ENCODE peak calls at places on chromosomes 11 and 22, in seven cellular contexts. One of them, this sample, is unnamed.

GRCh38 chr11:33701302-33701701 is 676 bp upstream of the C11orf91 start:
- DNase-seq in upper lobe of left lung: no peak
- DNase-seq in foreskin fibroblast: peak; percentile 74
- DNase-seq in IMR-90: peak; percentile 51
- DNase-seq in HFF-Myc: no peak
- DNase-seq in body of pancreas: no peak
- DNase-seq in cardiac fibroblast: peak; percentile 93
- DNase-seq in this sample: no peak

GRCh38 chr11:17720796-17721171 is 1.4 kb downstream of the MYOD1 start:
- DNase-seq in foreskin fibroblast: no peak
- DNase-seq in upper lobe of left lung: peak; percentile 77
- DNase-seq in cardiac fibroblast: no peak
- DNase-seq in body of pancreas: no peak
- DNase-seq in HFF-Myc: no peak
- DNase-seq in IMR-90: no peak
- DNase-seq in this sample: no peak

GRCh38 chr11:2550606-2550970 is 105.8 kb downstream of the KCNQ1 start:
- DNase-seq in IMR-90: no peak
- DNase-seq in upper lobe of left lung: peak; percentile 40
- DNase-seq in body of pancreas: peak; percentile 7
- DNase-seq in foreskin fibroblast: no peak
- DNase-seq in cardiac fibroblast: no peak
- DNase-seq in HFF-Myc: no peak
- DNase-seq in this sample: no peak

GRCh38 chr11:62921573-62922188 is 518 bp upstream of the CHRM1 start:
- DNase-seq in IMR-90: peak; percentile 17
- DNase-seq in cardiac fibroblast: no peak
- DNase-seq in body of pancreas: peak; percentile 66
- DNase-seq in foreskin fibroblast: peak; percentile 70
- DNase-seq in upper lobe of left lung: peak; percentile 68
- DNase-seq in HFF-Myc: no peak
- DNase-seq in this sample: no peak

GRCh38 chr11:31779268-31779879 is 31.7 kb downstream of the PAX6 start:
- DNase-seq in upper lobe of left lung: no peak
- DNase-seq in IMR-90: peak; percentile 83
- DNase-seq in body of pancreas: no peak
- DNase-seq in HFF-Myc: no peak
- DNase-seq in foreskin fibroblast: peak; percentile 73
- DNase-seq in cardiac fibroblast: peak; percentile 68
- DNase-seq in this sample: no peak

GRCh38 chr11:59615132-59615636 is 390 bp downstream of the OSBP start:
- DNase-seq in IMR-90: no peak
- DNase-seq in cardiac fibroblast: no peak
- DNase-seq in upper lobe of left lung: no peak
- DNase-seq in foreskin fibroblast: peak; percentile 16
- DNase-seq in body of pancreas: peak; percentile 82
- DNase-seq in HFF-Myc: no peak
- DNase-seq in this sample: peak; percentile 76

GRCh38 chr11:8362899-8363298 is 99.2 kb upstream of the LMO1 start:
- DNase-seq in IMR-90: no peak
- DNase-seq in upper lobe of left lung: no peak
- DNase-seq in cardiac fibroblast: no peak
- DNase-seq in body of pancreas: no peak
- DNase-seq in foreskin fibroblast: no peak
- DNase-seq in HFF-Myc: no peak
- DNase-seq in this sample: no peak

GRCh38 chr11:27004103-27004502 is 10.2 kb downstream of the FIBIN start:
- DNase-seq in cardiac fibroblast: no peak
- DNase-seq in HFF-Myc: no peak
- DNase-seq in upper lobe of left lung: no peak
- DNase-seq in IMR-90: no peak
- DNase-seq in body of pancreas: no peak
- DNase-seq in foreskin fibroblast: no peak
- DNase-seq in this sample: no peak

GRCh38 chr11:73358071-73358470 is 18.1 kb upstream of the RELT start:
- DNase-seq in cardiac fibroblast: no peak
- DNase-seq in body of pancreas: no peak
- DNase-seq in HFF-Myc: no peak
- DNase-seq in foreskin fibroblast: no peak
- DNase-seq in IMR-90: peak; percentile 56
- DNase-seq in upper lobe of left lung: no peak
- DNase-seq in this sample: no peak

GRCh38 chr11:35056391-35057093 is 82.4 kb upstream of the CD44 start:
- DNase-seq in cardiac fibroblast: peak; percentile 37
- DNase-seq in body of pancreas: no peak
- DNase-seq in foreskin fibroblast: no peak
- DNase-seq in HFF-Myc: no peak
- DNase-seq in upper lobe of left lung: no peak
- DNase-seq in IMR-90: peak; percentile 28
- DNase-seq in this sample: no peak

GRCh38 chr11:35059040-35059439 is 79.9 kb upstream of the CD44 start:
- DNase-seq in HFF-Myc: no peak
- DNase-seq in foreskin fibroblast: no peak
- DNase-seq in upper lobe of left lung: no peak
- DNase-seq in cardiac fibroblast: no peak
- DNase-seq in IMR-90: no peak
- DNase-seq in body of pancreas: no peak
- DNase-seq in this sample: no peak

GRCh38 chr11:35063453-35063852 is 75.5 kb upstream of the CD44 start:
- DNase-seq in foreskin fibroblast: no peak
- DNase-seq in cardiac fibroblast: no peak
- DNase-seq in HFF-Myc: no peak
- DNase-seq in body of pancreas: no peak
- DNase-seq in IMR-90: no peak
- DNase-seq in upper lobe of left lung: no peak
- DNase-seq in this sample: no peak

GRCh38 chr11:35061516-35062440 is 77.2 kb upstream of the CD44 start:
- DNase-seq in cardiac fibroblast: no peak
- DNase-seq in upper lobe of left lung: no peak
- DNase-seq in foreskin fibroblast: no peak
- DNase-seq in body of pancreas: no peak
- DNase-seq in IMR-90: no peak
- DNase-seq in HFF-Myc: no peak
- DNase-seq in this sample: no peak

DNA sequence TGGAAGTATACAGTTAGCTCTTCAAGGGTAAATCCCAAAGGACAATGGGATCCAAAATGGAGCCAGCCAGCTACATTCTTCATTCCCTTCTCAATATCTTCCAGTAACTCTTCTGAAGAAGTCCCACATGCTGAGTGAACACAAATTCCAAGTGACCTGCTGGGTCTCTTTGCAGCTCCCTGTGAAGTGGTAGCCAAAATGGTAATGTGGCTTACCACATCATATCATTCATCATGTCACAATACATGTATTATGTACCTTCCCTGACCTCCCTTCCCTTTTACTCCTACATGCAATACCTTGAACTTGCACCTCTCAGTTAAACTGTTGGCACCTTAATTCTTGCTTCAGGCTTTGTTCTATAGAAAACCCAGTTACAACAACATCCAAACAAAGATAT is 80.7 kb upstream of the CD44 start:
- DNase-seq in foreskin fibroblast: no peak
- DNase-seq in body of pancreas: no peak
- DNase-seq in HFF-Myc: no peak
- DNase-seq in upper lobe of left lung: no peak
- DNase-seq in cardiac fibroblast: no peak
- DNase-seq in IMR-90: no peak
- DNase-seq in this sample: no peak
- H3K4me3 ChIP-seq in foreskin fibroblast: no peak overlapping the region
- H3K4me3 ChIP-seq in body of pancreas: no peak overlapping the region
- H3K4me3 ChIP-seq in HFF-Myc: no peak overlapping the region
- H3K4me3 ChIP-seq in upper lobe of left lung: no peak overlapping the region
- H3K4me3 ChIP-seq in cardiac fibroblast: no peak overlapping the region
- H3K4me3 ChIP-seq in IMR-90: no peak overlapping the region
- H3K4me3 ChIP-seq in this sample: no peak overlapping the region

DNA sequence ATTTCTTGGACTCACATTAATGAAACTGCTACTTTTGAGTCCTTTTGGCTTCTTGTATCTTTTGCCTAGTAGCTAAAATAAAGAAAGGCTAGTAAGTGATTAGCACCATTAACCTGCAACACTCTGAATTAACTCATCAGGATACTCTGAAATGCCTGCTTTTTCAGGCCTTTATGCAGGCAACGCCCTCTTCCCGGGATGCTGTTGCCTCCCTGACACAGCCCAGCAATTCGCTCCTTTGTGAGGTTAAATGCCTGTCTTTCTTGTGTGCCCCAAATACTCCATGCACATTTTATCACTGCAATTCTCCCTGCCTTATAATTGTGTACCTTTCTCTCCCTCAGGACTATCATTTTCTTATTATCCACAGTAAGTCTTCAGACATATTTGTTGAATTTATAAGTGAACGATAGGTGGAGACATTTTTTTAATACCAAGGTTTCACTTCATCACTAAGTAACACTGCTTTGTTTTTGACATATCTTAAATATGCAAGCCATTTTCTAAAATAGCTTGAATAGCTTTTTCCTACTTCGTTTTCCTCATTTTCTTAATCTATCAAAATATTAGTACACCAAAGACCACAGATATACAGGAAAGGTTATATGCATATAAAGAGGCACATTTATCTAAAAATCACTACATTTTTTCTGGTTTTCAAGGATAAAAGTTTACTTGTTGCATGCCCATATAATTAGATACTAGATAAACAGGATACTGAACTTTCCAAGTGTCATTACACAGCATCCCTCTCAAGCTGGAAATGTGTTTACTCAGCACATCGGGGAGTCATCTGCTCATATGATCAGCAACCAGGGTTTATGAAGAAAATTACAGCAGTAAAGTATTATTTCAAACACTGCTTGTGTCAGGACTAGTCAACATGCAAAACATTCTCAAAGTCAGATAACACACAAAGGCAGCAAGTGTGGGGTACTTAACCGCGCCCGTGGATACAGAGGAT is 48.5 kb upstream of the DDI1 start:
- DNase-seq in foreskin fibroblast: peak; percentile 28
- DNase-seq in cardiac fibroblast: no peak
- DNase-seq in HFF-Myc: no peak
- DNase-seq in body of pancreas: no peak
- DNase-seq in IMR-90: peak; percentile 17
- DNase-seq in upper lobe of left lung: no peak
- DNase-seq in this sample: no peak
- TF ChIP-seq CTCF in foreskin fibroblast: no peak
- TF ChIP-seq CTCF in cardiac fibroblast: no peak
- TF ChIP-seq CTCF in HFF-Myc: no peak
- TF ChIP-seq CTCF in body of pancreas: no peak
- TF ChIP-seq CTCF in IMR-90: no peak
- TF ChIP-seq CTCF in upper lobe of left lung: no peak
- TF ChIP-seq CTCF in this sample: no peak

GRCh38 chr22:26884921-26885320 is 227.5 kb downstream of the MIAT start:
- DNase-seq in cardiac fibroblast: no peak
- DNase-seq in foreskin fibroblast: peak; percentile 21
- DNase-seq in IMR-90: no peak
- DNase-seq in body of pancreas: no peak
- DNase-seq in HFF-Myc: no peak
- DNase-seq in upper lobe of left lung: no peak
- DNase-seq in this sample: no peak
- H3K4me3 ChIP-seq in cardiac fibroblast: no peak overlapping the region
- H3K4me3 ChIP-seq in foreskin fibroblast: no peak overlapping the region
- H3K4me3 ChIP-seq in IMR-90: no peak overlapping the region
- H3K4me3 ChIP-seq in body of pancreas: no peak overlapping the region
- H3K4me3 ChIP-seq in HFF-Myc: no peak overlapping the region
- H3K4me3 ChIP-seq in upper lobe of left lung: no peak overlapping the region
- H3K4me3 ChIP-seq in this sample: no peak overlapping the region

DNA sequence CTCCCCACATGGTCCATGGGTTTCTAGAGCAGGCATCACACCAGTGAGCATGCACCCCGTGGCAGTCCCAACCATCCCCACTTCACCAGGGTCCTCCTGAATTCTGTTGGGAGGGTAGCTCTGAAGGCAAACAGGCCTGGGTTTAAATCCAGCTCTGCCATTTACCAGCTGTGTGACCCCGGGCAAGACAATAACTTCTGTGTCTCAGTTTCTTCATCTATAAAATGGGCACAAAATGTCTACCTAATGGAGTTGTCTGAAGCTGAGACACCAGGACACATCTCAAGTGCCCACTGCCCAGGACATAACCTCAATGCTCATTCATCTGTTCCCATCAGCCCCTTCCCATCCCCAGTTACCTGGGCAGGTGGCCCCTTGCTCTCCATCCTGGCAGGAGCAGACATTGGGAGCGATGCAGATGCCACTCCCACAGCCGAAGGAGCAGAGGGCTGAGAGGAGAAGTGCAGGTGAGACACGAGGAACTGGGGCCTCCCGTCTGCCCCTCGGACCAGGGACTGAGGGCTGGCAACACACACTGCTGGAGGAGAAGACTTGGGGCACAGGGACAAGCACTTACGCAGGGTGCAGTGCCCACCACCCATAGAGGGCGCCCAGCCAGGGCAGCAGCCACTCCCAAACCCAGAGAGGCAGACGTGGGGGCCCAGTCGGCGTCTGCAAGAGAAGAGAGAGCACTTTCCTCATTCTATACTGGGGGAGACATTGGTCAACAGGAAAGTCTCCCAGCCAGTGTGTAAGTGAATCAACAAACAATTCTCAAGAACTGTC is 4.0 kb downstream of the VWCE start:
- DNase-seq in HFF-Myc: no peak
- DNase-seq in foreskin fibroblast: no peak
- DNase-seq in cardiac fibroblast: no peak
- DNase-seq in IMR-90: no peak
- DNase-seq in upper lobe of left lung: peak; percentile 69
- DNase-seq in body of pancreas: no peak
- DNase-seq in this sample: peak; percentile 26
- TF ChIP-seq CTCF in HFF-Myc: peak; percentile 14
- TF ChIP-seq CTCF in foreskin fibroblast: no peak
- TF ChIP-seq CTCF in cardiac fibroblast: no peak
- TF ChIP-seq CTCF in IMR-90: no peak
- TF ChIP-seq CTCF in upper lobe of left lung: no peak
- TF ChIP-seq CTCF in body of pancreas: no peak
- TF ChIP-seq CTCF in this sample: peak; percentile 35

DNA sequence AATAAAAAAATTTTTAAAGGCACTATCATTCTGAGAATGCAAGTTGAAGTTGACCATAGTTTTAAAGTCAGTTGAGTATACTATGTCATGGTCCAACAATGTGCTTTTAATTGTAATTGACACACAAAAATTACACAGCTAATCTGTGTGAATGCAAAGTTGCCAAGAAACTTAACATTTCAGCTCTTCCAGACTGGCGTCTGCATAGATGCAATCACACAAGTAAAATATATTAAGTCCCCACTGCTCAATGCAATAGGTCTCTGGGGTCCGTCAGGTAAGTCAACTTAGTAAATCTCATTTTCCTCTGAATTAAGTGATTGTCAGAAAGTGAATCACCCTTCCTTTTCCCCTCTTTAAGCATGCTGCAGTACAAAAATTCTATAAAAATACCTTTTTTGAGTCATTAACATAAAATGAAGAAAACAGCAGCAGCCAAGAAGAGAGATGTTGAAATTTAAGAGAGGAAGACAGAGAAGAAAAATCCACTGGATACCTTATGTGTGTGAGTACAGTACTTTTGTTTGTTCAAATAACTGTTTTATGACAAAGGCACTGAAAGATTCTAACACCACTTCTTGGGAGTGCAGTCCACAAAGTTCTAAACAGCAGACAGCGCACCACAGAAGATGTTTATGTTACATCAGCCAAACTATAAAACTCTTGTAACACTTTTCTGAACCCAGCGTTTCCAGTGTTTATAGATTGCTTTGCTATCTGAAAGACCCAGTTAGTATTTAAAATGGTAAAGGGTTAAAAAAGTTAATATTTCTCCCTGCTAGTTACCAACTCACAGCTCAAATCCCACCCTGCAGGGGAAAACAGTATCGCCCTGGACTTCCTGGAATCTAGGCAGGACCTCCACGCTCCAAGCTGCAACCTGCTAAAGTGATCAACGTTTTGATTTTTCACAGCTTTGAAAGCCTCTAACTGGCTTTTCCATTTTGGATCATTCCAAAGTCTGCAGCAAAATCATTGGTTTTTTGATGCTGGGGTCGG is 4.9 kb downstream of the FZD4 start:
- DNase-seq in upper lobe of left lung: no peak
- DNase-seq in IMR-90: peak; percentile 77
- DNase-seq in HFF-Myc: no peak
- DNase-seq in body of pancreas: no peak
- DNase-seq in foreskin fibroblast: peak; percentile 58
- DNase-seq in cardiac fibroblast: peak; percentile 67
- DNase-seq in this sample: no peak
- H3K4me3 ChIP-seq in upper lobe of left lung: no peak overlapping the region
- H3K4me3 ChIP-seq in IMR-90: no peak overlapping the region
- H3K4me3 ChIP-seq in HFF-Myc: no peak overlapping the region
- H3K4me3 ChIP-seq in body of pancreas: no peak overlapping the region
- H3K4me3 ChIP-seq in foreskin fibroblast: no peak overlapping the region
- H3K4me3 ChIP-seq in cardiac fibroblast: no peak overlapping the region
- H3K4me3 ChIP-seq in this sample: no peak overlapping the region